ENCODE peak calls at places on chromosomes 7 and 10, in four cellular contexts. O is fibroblast of pulmonary artery, A is MM.1S, S is thoracic aorta. K is an unnamed sample.
A peak's percentile ranks its signal among the peaks of the same experiment; 100 is the strongest.

GRCh38 chr10:13099666-13100348 is at the start of gene OPTN:
- DNase-seq in O (peak; percentile 79), S (peak; percentile 27), A (peak; percentile 77), K (peak; percentile 90)

GRCh38 chr10:127990846-127991542 is 84.1 kb downstream of the PTPRE start:
- DNase-seq in S (no peak), A (no peak), O (peak; percentile 88), K (no peak)

GRCh38 chr7:98049034-98049433 is 57.6 kb upstream of the LMTK2 start:
- DNase-seq in O (no peak), S (no peak), A (no peak), K (no peak)

GRCh38 chr10:31075434-31075833 is 43.8 kb upstream of the ZNF438 start:
- DNase-seq in A (no peak), O (peak; percentile 76), S (no peak), K (no peak)

GRCh38 chr10:86711957-86712708 is 43.8 kb downstream of the LDB3 start:
- DNase-seq in O (peak; percentile 33), S (no peak), A (peak; percentile 24), K (peak; percentile 88)

GRCh38 chr7:66930341-66930740 is 9.3 kb downstream of the TMEM248 start:
- DNase-seq in O (peak; percentile 21), A (no peak), S (no peak), K (no peak)

GRCh38 chr10:23338155-23338828 is 6.3 kb downstream of the C10orf67 start:
- DNase-seq in O (peak; percentile 29), S (no peak), A (no peak), K (no peak)

GRCh38 chr7:119964640-119965542 is 308.1 kb upstream of the KCND2 start:
- DNase-seq in S (no peak), O (peak; percentile 70), A (peak; percentile 21), K (no peak)

GRCh38 chr10:129972145-129972965 is 8.3 kb upstream of the EBF3 start:
- DNase-seq in O (no peak), A (no peak), S (no peak), K (peak; percentile 25)

GRCh38 chr7:16817536-16817935 is 12.7 kb upstream of the AGR2 start:
- DNase-seq in S (no peak), O (peak; percentile 42), A (no peak), K (no peak)

GRCh38 chr10:78336402-78336791 is 302.7 kb downstream of the RPS24 start:
- DNase-seq in S (no peak), O (peak; percentile 67), A (no peak), K (no peak)

GRCh38 chr7:134212576-134213546 is 85.7 kb downstream of the LRGUK start:
- DNase-seq in A (no peak), S (no peak), O (peak; percentile 35), K (no peak)

GRCh38 chr7:156578578-156578940 is 62.0 kb upstream of the RNF32 start:
- DNase-seq in S (no peak), O (no peak), A (no peak), K (no peak)

GRCh38 chr7:95906871-95907270 is 134.5 kb downstream of the DYNC1I1 start:
- DNase-seq in O (no peak), A (peak; percentile 94), S (no peak), K (no peak)

GRCh38 chr7:70681847-70682350 is 450.0 kb upstream of the GALNT17 start:
- DNase-seq in S (no peak), O (no peak), A (peak; percentile 86), K (peak; percentile 65)

GRCh38 chr7:26853788-26854393 is 10.5 kb downstream of the SKAP2 start:
- DNase-seq in A (peak; percentile 42), S (no peak), O (peak; percentile 66), K (no peak)

GRCh38 chr10:79142522-79143309 is 74.0 kb downstream of the ZMIZ1 start:
- DNase-seq in A (no peak), S (no peak), O (no peak), K (no peak)

GRCh38 chr10:58952747-58953466 is 223.5 kb upstream of the PHYHIPL start:
- DNase-seq in O (peak; percentile 69), A (peak; percentile 46), S (peak; percentile 9), K (peak; percentile 30)

GRCh38 chr7:101410743-101411476 is 48.2 kb downstream of the COL26A1 start:
- DNase-seq in S (no peak), A (no peak), O (peak; percentile 18), K (peak; percentile 78)

GRCh38 chr10:79069325-79070090 is 742 bp downstream of the ZMIZ1 start:
- DNase-seq in O (peak; percentile 53), A (peak; percentile 47), S (no peak), K (peak; percentile 71)

GRCh38 chr10:103627111-103627892 is 133.8 kb downstream of the NEURL1 start:
- DNase-seq in S (no peak), O (no peak), A (no peak), K (no peak)

GRCh38 chr10:47424231-47424630 is 40.1 kb upstream of the ZNF488 start:
- DNase-seq in S (no peak), A (no peak), O (no peak), K (no peak)

GRCh38 chr10:129742742-129743550 is 221.1 kb downstream of the EBF3 start:
- DNase-seq in S (no peak), O (no peak), A (no peak), K (no peak)

GRCh38 chr10:103472005-103472404 is 7.0 kb downstream of the CALHM3 start:
- DNase-seq in S (no peak), A (peak; percentile 63), O (no peak), K (peak; percentile 72)

GRCh38 chr10:33422779-33423520 is 88.5 kb upstream of the NRP1 start:
- DNase-seq in S (no peak), A (no peak), O (no peak), K (no peak)

GRCh38 chr7:30285531-30286284 is 1.3 kb downstream of the ZNRF2 start:
- DNase-seq in A (peak; percentile 88), O (peak; percentile 63), S (no peak), K (peak; percentile 28)

GRCh38 chr10:101897633-101898032 is 54.0 kb upstream of the KCNIP2 start:
- DNase-seq in S (no peak), O (peak; percentile 20), A (no peak), K (no peak)

GRCh38 chr10:28327494-28327886 is 24.6 kb upstream of the MPP7 start:
- DNase-seq in A (no peak), S (no peak), O (peak; percentile 31), K (no peak)

GRCh38 chr7:36208997-36209813 is 56.2 kb downstream of the EEPD1 start:
- DNase-seq in O (peak; percentile 8), S (no peak), A (no peak), K (no peak)

GRCh38 chr10:4656576-4657194 is 169.3 kb upstream of the AKR1E2 start:
- DNase-seq in A (peak; percentile 44), O (peak; percentile 83), S (no peak), K (peak; percentile 31)

GRCh38 chr7:157617401-157617800 is 280.6 kb downstream of the DNAJB6 start:
- DNase-seq in O (no peak), A (no peak), S (no peak), K (no peak)

GRCh38 chr7:132150711-132151110 is 425.6 kb downstream of the PLXNA4 start:
- DNase-seq in O (no peak), A (no peak), S (no peak), K (no peak)

GRCh38 chr7:130152270-130153141 is 52.7 kb downstream of the TMEM209 start:
- DNase-seq in A (no peak), O (peak; percentile 51), S (no peak), K (no peak)

GRCh38 chr10:117537436-117537903 is 5.1 kb upstream of the EMX2 start:
- DNase-seq in S (no peak), A (peak; percentile 23), O (no peak), K (peak; percentile 77)

GRCh38 chr10:30178565-30178964 is 119.2 kb upstream of the JCAD start:
- DNase-seq in A (no peak), O (peak; percentile 92), S (no peak), K (no peak)

GRCh38 chr10:31147220-31147608 is 115.5 kb upstream of the ZNF438 start:
- DNase-seq in O (peak; percentile 53), S (no peak), A (no peak), K (no peak)

DNA sequence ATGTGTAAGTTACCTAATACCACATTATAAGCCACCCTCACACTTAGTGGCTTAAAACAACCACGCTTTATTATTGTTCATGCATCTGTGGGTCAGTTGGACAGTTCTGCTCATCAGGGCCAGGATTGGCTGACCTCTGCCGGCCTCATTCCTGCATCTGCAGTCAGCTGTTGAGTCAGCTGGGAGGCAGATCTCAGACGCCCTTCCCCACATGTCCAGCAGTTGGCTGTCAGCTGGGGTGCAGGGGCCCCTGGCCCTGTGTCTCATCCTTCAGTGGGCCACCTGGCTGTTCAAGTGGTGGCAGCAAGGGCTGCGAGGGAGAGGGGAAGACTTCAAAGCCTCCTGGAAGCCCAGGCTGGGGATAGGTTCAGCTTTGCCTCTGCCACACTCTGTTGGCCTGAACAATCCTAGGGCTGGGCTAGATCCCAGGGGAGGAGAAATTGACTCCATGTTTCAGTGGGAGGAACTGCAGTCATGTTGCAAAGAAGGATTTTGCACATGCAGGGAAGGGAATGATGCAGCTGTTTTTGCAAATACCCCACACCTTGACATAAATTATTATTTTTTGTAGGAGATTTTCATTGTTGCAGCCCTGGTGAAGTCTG is 33.1 kb downstream of the TACR2 start:
- DNase-seq in A (no peak), O (peak; percentile 59), S (no peak), K (no peak)
- TF ChIP-seq CTCF in A (no peak), O (peak; percentile 24), S (no peak), K (no peak)

GRCh38 chr7:38248069-38248567 is 25.3 kb downstream of the TARP start:
- DNase-seq in O (no peak), S (no peak), A (no peak), K (no peak)
- TF ChIP-seq CTCF in O (no peak), S (no peak), A (no peak), K (no peak)

GRCh38 chr10:67705921-67706320 is 9.9 kb upstream of the CTNNA3 start:
- DNase-seq in A (no peak), S (no peak), O (no peak), K (no peak)
- TF ChIP-seq CTCF in A (no peak), S (no peak), O (no peak), K (no peak)

GRCh38 chr10:133438711-133439273 is 14.4 kb upstream of the SPRN start:
- DNase-seq in O (peak; percentile 26), S (no peak), A (peak; percentile 51), K (peak; percentile 75)
- TF ChIP-seq CTCF in O (peak; percentile 24), S (no peak), A (peak; percentile 51), K (peak; percentile 56)

GRCh38 chr7:20831451-20831850 is 44.8 kb upstream of the SP8 start:
- DNase-seq in S (no peak), O (no peak), A (no peak), K (no peak)

GRCh38 chr7:20839196-20839735 is 52.6 kb upstream of the SP8 start:
- DNase-seq in O (no peak), A (no peak), S (no peak), K (no peak)

GRCh38 chr7:20831976-20832375 is 45.3 kb upstream of the SP8 start:
- DNase-seq in S (no peak), A (no peak), O (no peak), K (no peak)

GRCh38 chr7:20835111-20835750 is 48.5 kb upstream of the SP8 start:
- DNase-seq in A (no peak), O (no peak), S (no peak), K (no peak)

DNA sequence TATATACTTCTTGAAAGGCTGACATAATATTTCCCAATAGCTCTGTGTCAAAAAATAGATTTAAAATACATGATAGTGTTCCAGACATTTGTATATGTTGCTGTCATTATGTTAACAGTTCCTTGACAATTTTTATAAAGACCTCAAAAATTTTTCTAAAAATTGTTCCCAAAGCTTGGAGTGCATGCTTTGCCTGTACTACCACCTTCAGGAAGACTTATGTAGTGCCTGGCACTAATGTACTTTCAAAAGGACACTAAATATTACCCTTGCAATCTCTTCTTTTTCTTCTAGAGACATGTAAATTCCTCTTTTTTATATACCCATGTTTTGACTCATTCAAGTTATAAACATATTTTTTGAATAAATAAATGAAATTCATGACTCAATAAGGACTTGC is 48.0 kb upstream of the SP8 start:
- DNase-seq in S (no peak), O (no peak), A (no peak), K (no peak)
- TF ChIP-seq CTCF in S (no peak), O (no peak), A (peak; percentile 40), K (peak; percentile 11)

K was measured in GM13977.